ENCODE peak calls at places on chromosome 13, in five cellular contexts. U is neural progenitor cell, X is astrocyte, B is HepG2, C is SK-N-SH. H is an unnamed sample.

GRCh38 chr13:80141114-80141849 is 199.6 kb downstream of the SPRY2 start:
- DNase-seq in X (peak; percentile 94), C (no peak), B (no peak), U (peak; percentile 13), H (peak; percentile 63)

GRCh38 chr13:95924389-95924994 is 128.7 kb downstream of the UGGT2 start:
- DNase-seq in U (no peak), X (peak; percentile 92), C (no peak), B (peak; percentile 41), H (peak; percentile 94)

GRCh38 chr13:23007430-23007829 is 173.3 kb upstream of the SGCG start:
- DNase-seq in X (no peak), B (no peak), U (no peak), C (no peak), H (no peak)

GRCh38 chr13:112733112-112733511 is 43.3 kb downstream of the ATP11A start:
- DNase-seq in C (peak; percentile 66), B (no peak), X (no peak), U (peak; percentile 42), H (no peak)

GRCh38 chr13:39310961-39311360 is 272.7 kb downstream of the NHLRC3 start:
- DNase-seq in C (no peak), X (no peak), U (no peak), B (no peak), H (no peak)

GRCh38 chr13:61135583-61135982 is 280.1 kb downstream of the PCDH20 start:
- DNase-seq in U (no peak), X (no peak), B (no peak), C (no peak), H (no peak)

GRCh38 chr13:43195551-43195950 is 172.2 kb downstream of the DNAJC15 start:
- DNase-seq in X (no peak), C (no peak), U (no peak), B (no peak), H (no peak)

GRCh38 chr13:46885018-46885417 is 11.8 kb downstream of the HTR2A start:
- DNase-seq in C (no peak), B (no peak), X (no peak), U (no peak), H (no peak)

GRCh38 chr13:20387441-20387971 is 138.2 kb downstream of the CRYL1 start:
- DNase-seq in C (no peak), U (no peak), B (no peak), X (peak; percentile 51), H (no peak)

GRCh38 chr13:32426981-32427851 is 714 bp downstream of the N4BP2L1 start:
- DNase-seq in C (peak; percentile 80), X (no peak), B (no peak), U (peak; percentile 74), H (peak; percentile 35)

GRCh38 chr13:26480246-26480855 is 77.1 kb upstream of the WASF3 start:
- DNase-seq in U (no peak), C (no peak), B (no peak), X (peak; percentile 34), H (peak; percentile 59)

GRCh38 chr13:111629016-111629415 is 308.6 kb downstream of the TEX29 start:
- DNase-seq in U (no peak), B (no peak), C (no peak), X (no peak), H (no peak)

GRCh38 chr13:75455962-75456361 is 26.0 kb downstream of the TBC1D4 start:
- DNase-seq in B (no peak), C (no peak), U (no peak), X (no peak), H (no peak)

GRCh38 chr13:92355213-92355612 is 871.4 kb upstream of the GPC6 start:
- DNase-seq in U (peak; percentile 57), C (peak; percentile 20), X (peak; percentile 39), B (peak; percentile 10), H (peak; percentile 76)

GRCh38 chr13:49569993-49570689 is 15.2 kb downstream of the RCBTB1 start:
- DNase-seq in C (peak; percentile 31), X (peak; percentile 18), U (no peak), B (no peak), H (peak; percentile 23)

GRCh38 chr13:43331676-43332075 is 308.3 kb downstream of the DNAJC15 start:
- DNase-seq in U (peak; percentile 24), X (peak; percentile 34), C (no peak), B (no peak), H (peak; percentile 6)

GRCh38 chr13:27967736-27968315 is 1.3 kb downstream of the CDX2 start:
- DNase-seq in U (peak; percentile 47), B (no peak), C (peak; percentile 25), X (no peak), H (no peak)

GRCh38 chr13:114112826-114113322 is 19.5 kb downstream of the RASA3 start:
- DNase-seq in B (no peak), U (peak; percentile 67), C (no peak), X (no peak), H (no peak)

GRCh38 chr13:95246292-95247082 is 54.8 kb downstream of the ABCC4 start:
- DNase-seq in U (no peak), C (no peak), X (no peak), B (no peak), H (no peak)

GRCh38 chr13:21675095-21676007 is 4.5 kb downstream of the FGF9 start:
- DNase-seq in C (peak; percentile 36), B (no peak), X (no peak), U (peak; percentile 56), H (no peak)

GRCh38 chr13:44342741-44343140 is 30.9 kb upstream of the SERP2 start:
- DNase-seq in B (no peak), X (no peak), C (no peak), U (no peak), H (no peak)

GRCh38 chr13:113794086-113794485 is 35.1 kb downstream of the TMEM255B start:
- DNase-seq in C (no peak), U (no peak), B (no peak), X (no peak), H (no peak)

GRCh38 chr13:105465745-105466144 is 1069.7 kb downstream of the EFNB2 start:
- DNase-seq in B (no peak), C (no peak), X (no peak), U (no peak), H (no peak)

GRCh38 chr13:72384879-72385278 is 342.6 kb downstream of the MZT1 start:
- DNase-seq in C (no peak), B (peak; percentile 44), X (peak; percentile 48), U (no peak), H (peak; percentile 55)

GRCh38 chr13:33678906-33679657 is 138.9 kb upstream of the RFC3 start:
- DNase-seq in B (peak; percentile 97), X (peak; percentile 83), C (no peak), U (no peak), H (peak; percentile 34)

GRCh38 chr13:102405499-102406079 is 3.7 kb upstream of the FGF14 start:
- DNase-seq in B (no peak), C (no peak), U (peak; percentile 81), X (peak; percentile 4), H (peak; percentile 34)

GRCh38 chr13:33194820-33195692 is 90.5 kb downstream of the STARD13 start:
- DNase-seq in B (peak; percentile 73), U (no peak), C (peak; percentile 36), X (peak; percentile 95), H (peak; percentile 97)

GRCh38 chr13:27541386-27541785 is 78.9 kb downstream of the LNX2 start:
- DNase-seq in C (no peak), B (no peak), U (no peak), X (no peak), H (peak; percentile 1)

GRCh38 chr13:114068723-114069322 is 63.6 kb downstream of the RASA3 start:
- DNase-seq in U (no peak), C (no peak), X (peak; percentile 56), B (no peak), H (peak; percentile 64)

GRCh38 chr13:50420720-50421456 is 405.6 kb downstream of the KCNRG start:
- DNase-seq in U (no peak), C (no peak), X (no peak), B (no peak), H (no peak)

GRCh38 chr13:27896726-27897125 is 23.1 kb upstream of the PDX1 start:
- DNase-seq in B (no peak), U (no peak), X (no peak), C (no peak), H (no peak)

GRCh38 chr13:114059946-114060860 is 72.2 kb downstream of the RASA3 start:
- DNase-seq in C (no peak), B (no peak), X (no peak), U (no peak), H (no peak)

GRCh38 chr13:38872693-38873092 is 117.9 kb downstream of the STOML3 start:
- DNase-seq in U (peak; percentile 76), C (peak; percentile 41), X (peak; percentile 25), B (peak; percentile 35), H (peak; percentile 36)

GRCh38 chr13:33610471-33611015 is 207.4 kb upstream of the RFC3 start:
- DNase-seq in B (peak; percentile 95), X (peak; percentile 25), U (peak; percentile 58), C (no peak), H (peak; percentile 56)

GRCh38 chr13:51588406-51588949 is 4.2 kb downstream of the WDFY2 start:
- DNase-seq in U (peak; percentile 8), C (no peak), B (no peak), X (no peak), H (no peak)
- H3K9ac ChIP-seq in U (no peak overlapping the region), C (no peak overlapping the region), B (no peak overlapping the region), X (no peak overlapping the region), H (no peak overlapping the region)

GRCh38 chr13:74274946-74275345 is 140.7 kb upstream of the KLF12 start:
- DNase-seq in U (no peak), C (no peak), B (no peak), X (no peak), H (peak; percentile 44)

GRCh38 chr13:74264333-74264732 is 130.1 kb upstream of the KLF12 start:
- DNase-seq in B (no peak), U (no peak), C (no peak), X (no peak), H (no peak)

GRCh38 chr13:74273591-74273990 is 139.4 kb upstream of the KLF12 start:
- DNase-seq in B (no peak), C (no peak), U (no peak), X (no peak), H (peak; percentile 42)

GRCh38 chr13:74272826-74273225 is 138.6 kb upstream of the KLF12 start:
- DNase-seq in B (no peak), U (no peak), X (no peak), C (no peak), H (no peak)

GRCh38 chr13:74270018-74270417 is 135.8 kb upstream of the KLF12 start:
- DNase-seq in B (no peak), X (no peak), C (no peak), U (no peak), H (no peak)
- H3K79me2 ChIP-seq in B (no peaks in the 10 kb centered on the region), X (no peaks in the 10 kb centered on the region), C (no peaks in the 10 kb centered on the region), U (no peaks in the 10 kb centered on the region), H (no peaks in the 10 kb centered on the region)

GRCh38 chr13:99522288-99522687 is 21.0 kb downstream of the TM9SF2 start:
- DNase-seq in B (no peak), X (no peak), C (no peak), U (no peak), H (no peak)
- H3K4me2 ChIP-seq in B (no peak overlapping the region), X (no peak overlapping the region), C (no peak overlapping the region), U (no peak overlapping the region), H (no peak overlapping the region)

GRCh38 chr13:52449323-52450011 is 967 bp downstream of the VPS36 start:
- DNase-seq in X (no peak), U (no peak), B (no peak), C (no peak), H (peak; percentile 15)

GRCh38 chr13:52452470-52452869 is 2.0 kb upstream of the VPS36 start:
- DNase-seq in C (no peak), U (no peak), X (no peak), B (no peak), H (no peak)

GRCh38 chr13:52447815-52448552 is 2.5 kb downstream of the VPS36 start:
- DNase-seq in U (peak; percentile 42), B (no peak), X (no peak), C (no peak), H (peak; percentile 13)

GRCh38 chr13:52450793-52451116 is 321 bp upstream of the VPS36 start:
- DNase-seq in C (no peak), X (no peak), U (no peak), B (no peak), H (no peak)

GRCh38 chr13:52450012-52450792 is at the start of gene VPS36:
- DNase-seq in B (peak; percentile 83), C (peak; percentile 97), U (peak; percentile 98), X (peak; percentile 71), H (peak; percentile 87)
- H3K9ac ChIP-seq in B (peak within 1 kb of the TSS; percentile 94), C (peak within 1 kb of the TSS; percentile 97), U (peak within 1 kb of the TSS; percentile 60), X (peak within 1 kb of the TSS; percentile 96), H (peak within 1 kb of the TSS; percentile 96)